ENCODE peak calls at places on chromosomes 7 and 10, in eight cellular contexts. M is lower lobe of right lung, H is tibial nerve, P is stomach, E is uterus, F is AG04449, G is brain microvascular endothelial cell, U is cardiac muscle cell. J is an unnamed sample.

GRCh38 chr10:110901954-110902819 is 16.8 kb downstream of the BBIP1 start:
- DNase-seq in M (no peak), H (no peak), P (no peak), E (peak), F (no peak), G (peak), U (peak), J (peak)

GRCh38 chr10:69865450-69865849 is 63.7 kb downstream of the COL13A1 start:
- DNase-seq in M (no peak), H (no peak), P (no peak), E (no peak), F (no peak), G (no peak), U (no peak), J (no peak)

GRCh38 chr10:49351669-49352068 is 44.2 kb downstream of the DRGX start:
- DNase-seq in M (no peak), H (no peak), P (no peak), E (no peak), F (no peak), G (no peak), U (no peak), J (no peak)

GRCh38 chr10:72328045-72328828 is 26.5 kb downstream of the DNAJB12 start:
- DNase-seq in M (no peak), H (peak), P (peak), E (peak), F (no peak), G (peak), U (peak), J (peak)

GRCh38 chr7:30986738-30987137 is 23.0 kb downstream of the GHRHR start:
- DNase-seq in M (no peak), H (no peak), P (no peak), E (no peak), F (no peak), G (no peak), U (no peak), J (no peak)

GRCh38 chr7:100629117-100629711 is 12.1 kb downstream of the TFR2 start:
- DNase-seq in M (no peak), H (no peak), P (peak), E (no peak), F (no peak), G (no peak), U (peak), J (peak)

GRCh38 chr7:2530076-2530967 is 10.7 kb downstream of the LFNG start:
- DNase-seq in M (peak), H (no peak), P (no peak), E (peak), F (no peak), G (no peak), U (no peak), J (no peak)

GRCh38 chr7:30469303-30469702 is 9.3 kb downstream of the NOD1 start:
- DNase-seq in M (peak), H (peak), P (no peak), E (peak), F (peak), G (peak), U (peak), J (peak)

GRCh38 chr10:17200035-17200884 is 1.2 kb downstream of the TRDMT1 start:
- DNase-seq in M (no peak), H (no peak), P (no peak), E (no peak), F (no peak), G (no peak), U (peak), J (peak)

GRCh38 chr10:49115015-49115795 is at the start of gene VSTM4:
- DNase-seq in M (no peak), H (no peak), P (no peak), E (peak), F (no peak), G (peak), U (peak), J (peak)

GRCh38 chr7:69564454-69565417 is 33.5 kb upstream of the AUTS2 start:
- DNase-seq in M (no peak), H (no peak), P (no peak), E (peak), F (no peak), G (peak), U (peak), J (peak)

GRCh38 chr7:4739528-4739992 is 35.9 kb upstream of the AP5Z1 start:
- DNase-seq in M (no peak), H (no peak), P (peak), E (peak), F (no peak), G (peak), U (peak), J (peak)
- TF ChIP-seq CTCF in M (peak), H (no peak), P (no peak), E (peak), F (no peak), G (peak), U (peak), J (peak)

GRCh38 chr10:12390733-12391132 is 41.4 kb downstream of the CAMK1D start:
- DNase-seq in M (no peak), H (no peak), P (no peak), E (peak), F (no peak), G (no peak), U (peak), J (no peak)

GRCh38 chr10:12393831-12394230 is 44.5 kb downstream of the CAMK1D start:
- DNase-seq in M (no peak), H (no peak), P (no peak), E (no peak), F (no peak), G (no peak), U (no peak), J (no peak)

GRCh38 chr10:12389154-12389734 is 39.9 kb downstream of the CAMK1D start:
- DNase-seq in M (peak), H (no peak), P (peak), E (no peak), F (no peak), G (no peak), U (no peak), J (no peak)

GRCh38 chr10:12388671-12389070 is 39.3 kb downstream of the CAMK1D start:
- DNase-seq in M (no peak), H (no peak), P (no peak), E (no peak), F (no peak), G (no peak), U (no peak), J (no peak)

GRCh38 chr10:12391191-12391590 is 41.8 kb downstream of the CAMK1D start:
- DNase-seq in M (no peak), H (no peak), P (no peak), E (no peak), F (no peak), G (no peak), U (peak), J (peak)
- H3K4me3 ChIP-seq in M (no peak), H (no peak), P (no peak), E (no peak), F (no peak), G (no peak), U (no peak), J (no peak)

DNA sequence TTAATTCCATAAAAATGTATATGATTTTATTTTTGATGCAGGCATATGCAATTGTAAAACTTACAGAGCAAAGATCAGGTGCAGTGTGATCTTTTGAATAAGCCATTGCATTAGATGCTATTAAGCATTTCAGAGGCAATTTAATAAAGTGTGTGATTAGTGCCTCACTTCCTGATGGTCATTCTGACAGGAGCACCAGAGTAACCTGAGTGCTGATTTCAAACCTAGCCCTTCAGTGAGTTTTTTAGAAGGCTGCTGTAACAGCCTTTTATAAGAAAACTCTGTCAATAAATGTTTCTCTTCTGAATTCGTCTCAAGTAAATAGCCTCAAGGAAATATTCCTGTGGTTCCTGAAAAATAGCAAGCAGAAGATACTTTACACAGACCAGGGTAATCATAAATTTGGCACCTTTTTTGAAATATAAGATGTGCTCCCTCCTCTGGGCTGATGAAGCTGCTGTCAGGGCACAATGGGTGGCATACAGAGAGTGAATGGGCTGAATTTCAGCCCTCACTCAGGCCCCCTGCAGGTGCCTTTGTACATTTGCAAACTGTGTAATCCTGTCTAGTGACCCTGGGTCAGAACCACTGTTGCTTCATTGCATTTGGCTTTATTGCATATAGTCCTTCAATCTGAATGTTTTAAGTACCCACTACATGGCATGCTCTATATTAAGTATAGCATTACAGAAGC is 193.7 kb upstream of the CSTF2T start:
- DNase-seq in M (no peak), H (no peak), P (no peak), E (no peak), F (no peak), G (peak), U (peak), J (peak)
- TF ChIP-seq CTCF in M (no peak), H (no peak), P (no peak), E (no peak), F (no peak), G (peak), U (peak), J (peak)

DNA sequence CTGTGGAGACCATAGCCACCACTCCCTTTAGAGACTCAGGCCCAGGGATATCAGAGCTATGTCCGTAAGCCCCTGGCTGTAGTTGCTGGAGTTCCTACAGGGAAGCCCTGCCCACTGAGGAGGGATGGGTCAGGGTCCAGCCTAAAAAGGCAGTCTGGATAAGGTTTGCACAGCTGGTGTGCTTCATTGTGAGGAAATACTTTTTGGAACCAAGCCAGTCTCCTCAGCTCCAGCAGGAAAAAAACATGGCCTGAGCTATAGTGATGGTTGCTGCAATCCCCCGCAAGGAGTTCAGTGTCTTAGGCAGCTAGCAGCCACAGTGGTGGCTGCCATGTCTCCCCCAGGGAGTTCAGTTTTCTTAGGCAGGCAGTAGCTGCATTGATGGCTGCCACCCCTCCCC is 52.6 kb upstream of the CYP2C8 start:
- DNase-seq in M (no peak), H (no peak), P (no peak), E (no peak), F (no peak), G (no peak), U (peak), J (peak)
- H3K4me3 ChIP-seq in M (no peak), H (no peak), P (no peak), E (no peak), F (no peak), G (no peak), U (no peak), J (no peak)

GRCh38 chr7:155466814-155467675 is 9.1 kb downstream of the EN2 start:
- DNase-seq in M (no peak), H (no peak), P (no peak), E (no peak), F (no peak), G (no peak), U (no peak), J (no peak)
- TF ChIP-seq CTCF in M (no peak), H (no peak), P (no peak), E (no peak), F (no peak), G (no peak), U (no peak), J (no peak)

GRCh38 chr10:103493911-103494877 is 689 bp downstream of the NEURL1 start:
- DNase-seq in M (no peak), H (no peak), P (no peak), E (peak), F (no peak), G (no peak), U (no peak), J (no peak)

GRCh38 chr10:103491729-103492364 is 1.7 kb upstream of the NEURL1 start:
- DNase-seq in M (no peak), H (no peak), P (no peak), E (peak), F (peak), G (peak), U (peak), J (peak)

GRCh38 chr10:103490986-103491314 is 2.6 kb upstream of the NEURL1 start:
- DNase-seq in M (no peak), H (no peak), P (no peak), E (no peak), F (no peak), G (no peak), U (no peak), J (no peak)

GRCh38 chr10:103493362-103493871 is at the start of gene NEURL1:
- DNase-seq in M (no peak), H (no peak), P (no peak), E (peak), F (no peak), G (no peak), U (no peak), J (no peak)

GRCh38 chr10:103492655-103493261 is 747 bp upstream of the NEURL1 start:
- DNase-seq in M (no peak), H (no peak), P (no peak), E (no peak), F (no peak), G (no peak), U (no peak), J (no peak)
- H3K4me3 ChIP-seq in M (no peak), H (peak), P (peak), E (peak), F (no peak), G (no peak), U (peak), J (no peak)

GRCh38 chr10:127498081-127498480 is 51.0 kb upstream of the NPS start:
- DNase-seq in M (no peak), H (no peak), P (no peak), E (no peak), F (no peak), G (no peak), U (no peak), J (no peak)

GRCh38 chr10:127496045-127496444 is 53.1 kb upstream of the NPS start:
- DNase-seq in M (no peak), H (no peak), P (no peak), E (no peak), F (no peak), G (peak), U (no peak), J (no peak)

DNA sequence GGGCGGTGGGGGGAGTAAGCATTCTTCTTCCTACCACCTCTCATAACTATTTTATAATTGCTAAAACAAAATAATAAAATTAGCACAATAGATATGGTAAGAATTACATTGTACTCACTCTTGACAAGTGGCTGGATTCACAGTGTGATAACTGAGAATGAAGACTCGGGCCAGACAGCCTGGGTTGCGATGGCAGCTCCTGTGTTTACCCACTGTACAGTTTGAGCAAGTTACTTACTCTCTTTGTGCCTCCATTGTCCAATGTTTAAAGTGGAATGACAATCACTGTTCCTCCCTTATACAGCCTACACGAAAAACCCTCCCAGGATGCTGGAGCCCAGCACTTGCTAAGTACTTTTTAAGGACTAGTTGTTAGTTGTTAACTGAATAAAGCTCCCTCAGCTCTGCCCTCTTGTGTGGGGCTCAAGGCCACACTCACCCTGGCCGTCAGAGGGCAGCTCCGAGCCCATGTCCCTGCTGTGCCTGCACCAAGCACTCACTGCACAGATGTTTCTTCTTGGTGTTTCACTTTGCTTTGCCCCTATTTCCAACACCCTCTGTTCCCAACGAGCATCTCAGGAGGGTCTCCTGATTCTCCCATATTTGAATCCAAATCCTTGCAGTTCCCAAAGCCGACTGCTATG is 56.4 kb upstream of the NPS start:
- DNase-seq in M (no peak), H (no peak), P (no peak), E (no peak), F (no peak), G (peak), U (no peak), J (peak)
- TF ChIP-seq CTCF in M (no peak), H (no peak), P (no peak), E (no peak), F (peak), G (peak), U (peak), J (peak)

GRCh38 chr7:74475987-74476350 is 22.3 kb downstream of the GTF2IRD1 start:
- DNase-seq in M (no peak), H (no peak), P (no peak), E (no peak), F (no peak), G (no peak), U (no peak), J (no peak)
- H3K4me3 ChIP-seq in M (no peak), H (no peak), P (no peak), E (no peak), F (no peak), G (no peak), U (no peak), J (no peak)

DNA sequence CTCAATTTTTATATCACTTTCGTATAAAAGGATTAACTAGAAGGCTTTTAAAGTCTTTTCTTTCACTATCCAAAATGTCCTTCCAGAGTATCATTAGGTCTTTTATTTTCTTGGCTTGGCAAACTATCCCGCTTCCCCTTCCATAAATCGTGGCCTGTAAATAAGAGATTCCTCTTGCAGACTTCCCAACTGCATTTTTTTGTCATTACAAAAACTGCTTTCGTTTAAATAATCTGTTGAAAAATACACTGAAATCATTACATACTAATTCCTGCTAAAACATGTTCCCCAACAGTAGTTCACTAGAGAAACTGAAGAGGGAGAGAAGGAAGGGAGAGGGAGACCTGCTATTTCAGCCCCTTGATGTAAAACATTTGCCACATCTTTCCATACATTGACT is 48.8 kb upstream of the STK17A start:
- DNase-seq in M (no peak), H (no peak), P (no peak), E (no peak), F (no peak), G (no peak), U (peak), J (peak)
- TF ChIP-seq CTCF in M (no peak), H (no peak), P (no peak), E (no peak), F (no peak), G (no peak), U (no peak), J (peak)

GRCh38 chr7:140126435-140127034 is 50.2 kb downstream of the KDM7A start:
- DNase-seq in M (no peak), H (no peak), P (no peak), E (no peak), F (no peak), G (no peak), U (no peak), J (no peak)
- H3K4me3 ChIP-seq in M (no peak), H (no peak), P (no peak), E (no peak), F (no peak), G (no peak), U (no peak), J (no peak)

J was measured in choroid plexus epithelial cell.